ENCODE peak calls at places on chromosome 21, in five cellular contexts. Y is H9, D is HepG2, F is transverse colon, U is MM.1S. Z is an unnamed sample. For H3K4me1, the result is how much of the 10 kb centered on the place peaks cover.

GRCh38 chr21:34953950-34954349 is 95.2 kb downstream of the RUNX1 start:
- DNase-seq in Y (no peak), D (no peak), F (no peak), U (no peak), Z (no peak)

GRCh38 chr21:31612889-31613785 is 46.4 kb upstream of the SOD1 start:
- DNase-seq in Y (no peak), D (no peak), F (no peak), U (no peak), Z (no peak)

GRCh38 chr21:32813265-32813903 is 41.8 kb upstream of the PAXBP1 start:
- DNase-seq in Y (peak), D (no peak), F (no peak), U (no peak), Z (peak)

GRCh38 chr21:37266515-37267221 is 466 bp downstream of the VPS26C start:
- DNase-seq in Y (no peak), D (peak), F (no peak), U (peak), Z (peak)

GRCh38 chr21:35818597-35818996 is 241.7 kb downstream of the SETD4 start:
- DNase-seq in Y (no peak), D (no peak), F (no peak), U (no peak), Z (no peak)

GRCh38 chr21:37435120-37435519 is 68.5 kb downstream of the DYRK1A start:
- DNase-seq in Y (peak), D (no peak), F (no peak), U (no peak), Z (no peak)

GRCh38 chr21:25127007-25127406 is 480.3 kb downstream of the MRPL39 start:
- DNase-seq in Y (no peak), D (no peak), F (no peak), U (no peak), Z (no peak)

GRCh38 chr21:34938079-34938764 is 110.9 kb downstream of the RUNX1 start:
- DNase-seq in Y (no peak), D (no peak), F (no peak), U (no peak), Z (no peak)

GRCh38 chr21:36079010-36079649 is 9.3 kb downstream of the CBR1 start:
- DNase-seq in Y (no peak), D (no peak), F (peak), U (peak), Z (no peak)

GRCh38 chr21:26144026-26144425 is 26.5 kb downstream of the APP start:
- DNase-seq in Y (no peak), D (no peak), F (no peak), U (no peak), Z (no peak)

GRCh38 chr21:14836950-14837349 is 227.8 kb downstream of the NRIP1 start:
- DNase-seq in Y (no peak), D (no peak), F (no peak), U (no peak), Z (no peak)

GRCh38 chr21:38561613-38562012 is 63.3 kb upstream of the ERG start:
- DNase-seq in Y (no peak), D (no peak), F (no peak), U (no peak), Z (no peak)

GRCh38 chr21:38358098-38358497 is 101.3 kb downstream of the KCNJ15 start:
- DNase-seq in Y (no peak), D (no peak), F (no peak), U (no peak), Z (no peak)

GRCh38 chr21:45164124-45164511 is 89.7 kb downstream of the ADARB1 start:
- DNase-seq in Y (peak), D (no peak), F (no peak), U (no peak), Z (no peak)

GRCh38 chr21:35974801-35975200 is 85.5 kb downstream of the SETD4 start:
- DNase-seq in Y (no peak), D (peak), F (no peak), U (no peak), Z (no peak)

GRCh38 chr21:27649323-27649722 is 682.4 kb upstream of the ADAMTS5 start:
- DNase-seq in Y (no peak), D (no peak), F (no peak), U (no peak), Z (no peak)

GRCh38 chr21:38089763-38090046 is 167.1 kb upstream of the KCNJ15 start:
- DNase-seq in Y (no peak), D (no peak), F (no peak), U (no peak), Z (no peak)

GRCh38 chr21:36994501-36995189 is 11.9 kb upstream of the RIPPLY3 start:
- DNase-seq in Y (peak), D (no peak), F (no peak), U (no peak), Z (no peak)

GRCh38 chr21:45168522-45168921 is 94.1 kb downstream of the ADARB1 start:
- DNase-seq in Y (no peak), D (no peak), F (no peak), U (no peak), Z (no peak)

GRCh38 chr21:36396971-36397370 is 11.8 kb downstream of the CHAF1B start:
- DNase-seq in Y (no peak), D (no peak), F (no peak), U (no peak), Z (no peak)

GRCh38 chr21:35202431-35202830 is 153.3 kb upstream of the RUNX1 start:
- DNase-seq in Y (no peak), D (no peak), F (no peak), U (no peak), Z (no peak)

GRCh38 chr21:35048706-35049617 is at the start of gene RUNX1:
- DNase-seq in Y (no peak), D (no peak), F (peak), U (peak), Z (peak)

GRCh38 chr21:38308010-38308784 is 51.4 kb downstream of the KCNJ15 start:
- DNase-seq in Y (no peak), D (no peak), F (no peak), U (no peak), Z (no peak)

GRCh38 chr21:35540950-35541632 is 492.0 kb upstream of the RUNX1 start:
- DNase-seq in Y (no peak), D (no peak), F (no peak), U (no peak), Z (no peak)

GRCh38 chr21:36554411-36555157 is 74.7 kb upstream of the CLDN14 start:
- DNase-seq in Y (no peak), D (no peak), F (no peak), U (no peak), Z (no peak)

GRCh38 chr21:37542512-37542911 is 175.9 kb downstream of the DYRK1A start:
- DNase-seq in Y (no peak), D (no peak), F (no peak), U (no peak), Z (no peak)

GRCh38 chr21:27213328-27213727 is 246.4 kb upstream of the ADAMTS5 start:
- DNase-seq in Y (no peak), D (no peak), F (no peak), U (no peak), Z (no peak)

GRCh38 chr21:26881504-26882228 is 36.5 kb upstream of the ADAMTS1 start:
- DNase-seq in Y (no peak), D (no peak), F (no peak), U (no peak), Z (peak)

GRCh38 chr21:28454978-28455600 is 537.6 kb downstream of the LTN1 start:
- DNase-seq in Y (no peak), D (no peak), F (no peak), U (no peak), Z (no peak)

GRCh38 chr21:26546698-26547097 is 26.4 kb downstream of the CYYR1 start:
- DNase-seq in Y (no peak), D (no peak), F (no peak), U (no peak), Z (no peak)

GRCh38 chr21:23119491-23119890 is 2121.3 kb downstream of the NCAM2 start:
- DNase-seq in Y (no peak), D (no peak), F (no peak), U (peak), Z (no peak)

GRCh38 chr21:20882462-20883415 is 115.5 kb upstream of the NCAM2 start:
- DNase-seq in Y (peak), D (no peak), F (peak), U (peak), Z (peak)

GRCh38 chr21:27806261-27806660 is 839.4 kb upstream of the ADAMTS5 start:
- DNase-seq in Y (no peak), D (no peak), F (no peak), U (no peak), Z (no peak)

GRCh38 chr21:14630556-14631069 is 84.5 kb upstream of the SAMSN1 start:
- DNase-seq in Y (no peak), D (no peak), F (no peak), U (no peak), Z (no peak)

GRCh38 chr21:35227774-35228173 is 178.7 kb upstream of the RUNX1 start:
- DNase-seq in Y (no peak), D (no peak), F (peak), U (peak), Z (peak)

GRCh38 chr21:45224189-45224938 is 63.3 kb downstream of the POFUT2 start:
- DNase-seq in Y (no peak), D (no peak), F (peak), U (no peak), Z (no peak)

GRCh38 chr21:34912022-34912933 is 136.8 kb downstream of the RUNX1 start:
- DNase-seq in Y (no peak), D (no peak), F (no peak), U (no peak), Z (no peak)

GRCh38 chr21:35614412-35614901 is 445.9 kb downstream of the SETD4 start:
- DNase-seq in Y (no peak), D (no peak), F (no peak), U (no peak), Z (no peak)

GRCh38 chr21:41580758-41581554 is 73.0 kb upstream of the TMPRSS2 start:
- DNase-seq in Y (no peak), D (no peak), F (peak), U (no peak), Z (no peak)

GRCh38 chr21:41581592-41582228 is 73.8 kb upstream of the TMPRSS2 start:
- DNase-seq in Y (no peak), D (no peak), F (peak), U (no peak), Z (no peak)

GRCh38 chr21:41583274-41583790 is 75.4 kb upstream of the TMPRSS2 start:
- DNase-seq in Y (no peak), D (peak), F (no peak), U (no peak), Z (no peak)

GRCh38 chr21:41582866-41583265 is 74.9 kb upstream of the TMPRSS2 start:
- DNase-seq in Y (no peak), D (no peak), F (no peak), U (no peak), Z (no peak)

GRCh38 chr21:41582298-41582840 is 74.4 kb upstream of the TMPRSS2 start:
- DNase-seq in Y (no peak), D (no peak), F (no peak), U (no peak), Z (no peak)
- H3K4me1 ChIP-seq in Y (under half), D (half or more), F (under half), U (under half), Z (under half)

DNA sequence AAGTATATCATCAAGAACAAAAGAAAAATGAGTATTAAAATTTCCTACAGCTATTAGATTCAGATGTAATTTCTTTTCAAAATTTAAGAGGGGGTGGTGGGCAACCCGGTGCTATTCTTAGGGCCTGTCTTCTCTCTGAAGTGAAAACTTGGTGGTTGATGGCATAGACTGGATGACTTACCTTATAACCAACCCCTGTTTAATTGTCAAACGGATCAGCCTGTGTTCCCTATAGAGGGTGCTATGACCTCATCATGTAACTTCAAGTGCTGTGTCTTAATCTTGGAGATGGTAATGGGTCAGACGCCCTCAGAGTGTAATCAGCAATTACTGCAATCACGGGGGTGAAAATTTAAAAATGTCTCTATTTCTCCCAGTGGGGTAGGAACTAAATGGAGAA is 176.2 kb downstream of the PCP4 start:
- DNase-seq in Y (no peak), D (no peak), F (no peak), U (no peak), Z (no peak)
- TF ChIP-seq CTCF in Y (no peak), D (no peak), F (no peak), U (no peak), Z (no peak)

DNA sequence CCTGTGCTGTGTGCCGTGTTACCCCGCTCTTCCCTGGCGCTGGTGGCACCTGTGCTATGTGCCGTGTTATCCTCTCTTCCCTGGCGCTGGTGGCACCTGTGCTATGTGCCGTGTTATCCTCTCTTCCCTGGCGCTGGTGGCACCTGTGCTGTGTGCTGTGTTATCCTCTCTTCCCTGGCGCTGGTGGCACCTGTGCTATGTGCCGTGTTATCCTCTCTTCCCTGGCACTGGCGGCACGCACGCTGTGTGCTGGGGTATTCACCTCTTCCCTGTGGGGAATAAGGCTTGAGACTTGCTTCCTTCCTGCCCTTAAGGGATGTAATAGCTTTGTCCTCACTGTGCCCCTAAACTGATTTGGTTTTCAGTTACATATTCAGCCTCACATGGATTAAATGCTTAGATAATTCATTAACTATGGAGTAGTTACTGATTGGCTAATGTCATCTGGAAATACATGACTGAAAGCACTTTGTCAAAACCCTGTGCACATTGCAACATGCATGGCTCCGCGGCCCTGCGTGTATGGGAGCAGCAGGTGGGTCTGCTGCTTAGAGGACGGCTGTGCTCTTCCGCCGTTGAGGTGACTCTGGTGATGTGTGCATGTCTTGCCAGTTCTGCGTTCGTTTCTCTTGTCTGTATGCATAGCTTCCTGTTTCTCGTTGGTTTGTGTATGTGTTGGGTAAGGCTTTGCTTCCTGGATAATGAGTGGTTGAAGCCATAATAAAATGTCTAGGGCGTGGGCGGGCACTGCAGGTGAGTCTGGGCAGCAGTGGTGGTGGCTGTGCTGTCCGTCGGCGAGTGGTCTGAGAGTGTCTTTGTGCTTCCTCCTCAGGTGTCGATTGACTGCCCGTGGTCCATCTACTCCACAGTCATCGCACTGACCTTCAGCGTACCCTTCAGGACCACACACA is 17.9 kb upstream of the PWP2 start:
- DNase-seq in Y (no peak), D (no peak), F (peak), U (no peak), Z (peak)
- H3K4me1 ChIP-seq in Y (under half), D (under half), F (under half), U (under half), Z (under half)

DNA sequence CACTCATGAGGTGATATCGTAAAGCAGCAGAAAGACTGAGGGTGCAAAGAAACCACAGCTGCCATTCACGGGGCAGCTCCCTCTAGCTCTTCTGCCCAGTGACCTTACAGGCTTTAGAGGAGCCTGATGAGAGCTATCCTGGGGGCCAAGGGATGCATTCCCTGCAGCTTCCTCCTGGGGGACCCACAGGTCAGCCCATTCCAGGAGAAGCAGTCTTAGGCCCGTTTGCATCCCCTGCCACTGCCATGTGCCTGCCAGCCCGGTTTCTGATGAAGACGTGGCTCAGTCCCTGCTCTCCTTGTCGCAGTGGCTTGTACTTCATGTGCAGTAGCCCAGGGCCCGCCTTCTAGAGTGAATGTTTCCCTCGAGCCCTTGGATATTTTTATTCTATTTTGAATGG is 22.8 kb downstream of the ATP5PO start:
- DNase-seq in Y (peak), D (peak), F (no peak), U (no peak), Z (peak)
- TF ChIP-seq CTCF in Y (peak), D (peak), F (no peak), U (no peak), Z (peak)

GRCh38 chr21:29849735-29850176 is 90.0 kb downstream of the GRIK1 start:
- DNase-seq in Y (peak), D (peak), F (peak), U (peak), Z (peak)

DNA sequence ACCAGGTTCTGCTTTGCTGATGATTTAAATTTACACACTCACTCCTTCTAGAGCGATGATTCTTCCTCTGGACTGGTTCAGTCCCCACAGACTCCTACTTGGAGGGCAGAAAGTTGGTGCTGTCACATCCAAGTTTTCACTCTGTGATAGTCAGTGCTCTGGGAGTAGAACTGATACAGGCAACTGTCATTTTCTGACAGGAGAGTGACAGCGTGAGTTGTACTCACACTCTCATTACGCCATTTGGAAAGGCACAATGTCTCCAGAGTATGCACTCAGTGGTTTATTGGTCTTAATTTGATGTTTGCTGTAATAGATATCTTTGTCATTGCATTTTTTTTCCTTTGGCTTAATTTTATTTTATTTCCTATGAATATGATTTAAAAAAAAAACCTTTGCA is 96.0 kb downstream of the GRIK1 start:
- DNase-seq in Y (no peak), D (no peak), F (no peak), U (no peak), Z (no peak)
- H3K4me1 ChIP-seq in Y (under half), D (under half), F (under half), U (under half), Z (under half)

GRCh38 chr21:17554120-17554519 is 41.3 kb downstream of the CXADR start:
- DNase-seq in Y (no peak), D (no peak), F (no peak), U (no peak), Z (no peak)

GRCh38 chr21:17550671-17551308 is 37.9 kb downstream of the CXADR start:
- DNase-seq in Y (no peak), D (no peak), F (no peak), U (no peak), Z (no peak)

GRCh38 chr21:17560377-17560776 is 47.5 kb downstream of the CXADR start:
- DNase-seq in Y (no peak), D (no peak), F (no peak), U (no peak), Z (no peak)

GRCh38 chr21:17552410-17552809 is 39.6 kb downstream of the CXADR start:
- DNase-seq in Y (no peak), D (no peak), F (no peak), U (no peak), Z (no peak)

GRCh38 chr21:17554619-17555472 is 42.0 kb downstream of the CXADR start:
- DNase-seq in Y (no peak), D (peak), F (no peak), U (no peak), Z (peak)
- TF ChIP-seq CTCF in Y (peak), D (peak), F (peak), U (peak), Z (peak)

DNA sequence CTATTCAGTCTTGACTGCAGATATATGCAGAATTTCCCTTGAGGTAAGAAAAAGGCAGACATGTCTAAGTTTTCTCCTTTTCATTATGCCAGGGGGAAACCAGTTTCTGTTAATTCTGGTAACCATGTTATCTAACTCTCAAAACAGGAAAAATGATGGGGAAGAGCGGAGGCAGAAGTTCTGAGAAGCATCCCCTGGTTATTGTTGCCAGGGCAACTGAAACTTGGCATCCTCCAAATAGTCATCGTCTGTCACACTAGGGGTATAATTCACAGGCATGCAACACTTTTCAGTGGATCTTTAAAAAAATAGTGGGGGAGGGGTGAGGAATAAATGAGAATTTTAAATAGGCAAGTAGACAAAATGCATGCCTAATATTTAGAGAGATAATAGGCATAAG is 715.3 kb upstream of the CXADR start:
- DNase-seq in Y (no peak), D (no peak), F (no peak), U (no peak), Z (no peak)
- H3K4me1 ChIP-seq in Y (under half), D (under half), F (under half), U (under half), Z (under half)

DNA sequence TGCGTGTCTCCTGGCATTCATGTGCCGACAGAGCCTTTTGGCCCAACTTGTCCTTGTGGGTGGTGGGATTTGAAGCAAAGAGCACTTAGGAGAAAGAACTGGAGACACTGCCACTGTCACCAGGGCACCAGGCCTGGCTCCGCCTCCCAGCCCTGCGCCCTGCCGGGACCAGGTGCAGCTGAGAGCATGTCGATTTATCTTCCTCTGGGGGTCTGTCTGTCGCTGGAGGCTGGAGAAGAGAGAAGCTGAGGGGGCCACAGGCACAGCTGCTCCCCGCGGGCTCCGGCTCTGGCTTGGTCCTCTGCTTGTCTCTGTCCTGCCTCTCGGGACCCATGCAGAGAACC is 28.2 kb downstream of the PCNT start:
- DNase-seq in Y (no peak), D (no peak), F (no peak), U (no peak), Z (no peak)
- TF ChIP-seq CTCF in Y (no peak), D (no peak), F (no peak), U (no peak), Z (no peak)